ENCODE peak calls at places on chromosome 20, in nine cellular contexts. One of them, this sample, is unnamed.

GRCh38 chr20:49216991-49217578 is 2.1 kb upstream of the DDX27 start:
- DNase-seq in upper lobe of right lung: peak; percentile 95
- DNase-seq in uterus: peak; percentile 95
- DNase-seq in heart left ventricle: peak; percentile 95
- DNase-seq in ovary: peak; percentile 94
- DNase-seq in CD8-positive, alpha-beta T cell: peak; percentile 94
- DNase-seq in substantia nigra: peak; percentile 68
- DNase-seq in heart right ventricle: peak; percentile 95
- DNase-seq in dorsolateral prefrontal cortex: peak; percentile 86
- DNase-seq in this sample: peak; percentile 95

GRCh38 chr20:19935842-19936241 is 81.3 kb upstream of the NAA20 start:
- DNase-seq in substantia nigra: no peak
- DNase-seq in CD8-positive, alpha-beta T cell: no peak
- DNase-seq in dorsolateral prefrontal cortex: no peak
- DNase-seq in upper lobe of right lung: no peak
- DNase-seq in ovary: no peak
- DNase-seq in uterus: no peak
- DNase-seq in heart right ventricle: no peak
- DNase-seq in heart left ventricle: no peak
- DNase-seq in this sample: no peak

GRCh38 chr20:57012691-57013090 is 253.8 kb downstream of the BMP7 start:
- DNase-seq in substantia nigra: no peak
- DNase-seq in heart left ventricle: no peak
- DNase-seq in ovary: no peak
- DNase-seq in dorsolateral prefrontal cortex: no peak
- DNase-seq in CD8-positive, alpha-beta T cell: no peak
- DNase-seq in upper lobe of right lung: no peak
- DNase-seq in heart right ventricle: no peak
- DNase-seq in uterus: no peak
- DNase-seq in this sample: no peak

GRCh38 chr20:25574411-25574810 is 10.9 kb downstream of the NINL start:
- DNase-seq in heart left ventricle: no peak
- DNase-seq in CD8-positive, alpha-beta T cell: no peak
- DNase-seq in uterus: no peak
- DNase-seq in substantia nigra: no peak
- DNase-seq in ovary: no peak
- DNase-seq in dorsolateral prefrontal cortex: no peak
- DNase-seq in heart right ventricle: no peak
- DNase-seq in upper lobe of right lung: no peak
- DNase-seq in this sample: no peak

GRCh38 chr20:14568225-14568624 is 230.8 kb upstream of the FLRT3 start:
- DNase-seq in CD8-positive, alpha-beta T cell: no peak
- DNase-seq in uterus: no peak
- DNase-seq in heart right ventricle: no peak
- DNase-seq in ovary: no peak
- DNase-seq in substantia nigra: no peak
- DNase-seq in heart left ventricle: no peak
- DNase-seq in dorsolateral prefrontal cortex: no peak
- DNase-seq in upper lobe of right lung: no peak
- DNase-seq in this sample: no peak

GRCh38 chr20:38751360-38751976 is 3.2 kb downstream of the ACTR5 start:
- DNase-seq in substantia nigra: no peak
- DNase-seq in ovary: no peak
- DNase-seq in dorsolateral prefrontal cortex: no peak
- DNase-seq in uterus: no peak
- DNase-seq in heart right ventricle: no peak
- DNase-seq in upper lobe of right lung: no peak
- DNase-seq in CD8-positive, alpha-beta T cell: no peak
- DNase-seq in heart left ventricle: no peak
- DNase-seq in this sample: no peak

GRCh38 chr20:19300395-19300794 is 88.0 kb downstream of the SLC24A3 start:
- DNase-seq in ovary: no peak
- DNase-seq in substantia nigra: no peak
- DNase-seq in dorsolateral prefrontal cortex: no peak
- DNase-seq in heart left ventricle: no peak
- DNase-seq in upper lobe of right lung: no peak
- DNase-seq in uterus: no peak
- DNase-seq in CD8-positive, alpha-beta T cell: no peak
- DNase-seq in heart right ventricle: no peak
- DNase-seq in this sample: no peak

GRCh38 chr20:5024103-5024502 is 22.8 kb upstream of the SLC23A2 start:
- DNase-seq in heart left ventricle: no peak
- DNase-seq in CD8-positive, alpha-beta T cell: no peak
- DNase-seq in uterus: no peak
- DNase-seq in dorsolateral prefrontal cortex: no peak
- DNase-seq in substantia nigra: no peak
- DNase-seq in heart right ventricle: no peak
- DNase-seq in ovary: no peak
- DNase-seq in upper lobe of right lung: no peak
- DNase-seq in this sample: no peak

GRCh38 chr20:62025394-62025793 is 40.3 kb downstream of the TAF4 start:
- DNase-seq in substantia nigra: no peak
- DNase-seq in dorsolateral prefrontal cortex: no peak
- DNase-seq in uterus: no peak
- DNase-seq in heart right ventricle: no peak
- DNase-seq in upper lobe of right lung: no peak
- DNase-seq in CD8-positive, alpha-beta T cell: no peak
- DNase-seq in ovary: no peak
- DNase-seq in heart left ventricle: peak; percentile 8
- DNase-seq in this sample: no peak

GRCh38 chr20:46207031-46207549 is 89.0 kb downstream of the CD40 start:
- DNase-seq in upper lobe of right lung: no peak
- DNase-seq in dorsolateral prefrontal cortex: no peak
- DNase-seq in ovary: peak; percentile 72
- DNase-seq in substantia nigra: no peak
- DNase-seq in heart right ventricle: no peak
- DNase-seq in CD8-positive, alpha-beta T cell: no peak
- DNase-seq in uterus: no peak
- DNase-seq in heart left ventricle: no peak
- DNase-seq in this sample: peak; percentile 63

GRCh38 chr20:57473246-57474042 is 51.5 kb downstream of the CTCFL start:
- DNase-seq in heart right ventricle: no peak
- DNase-seq in dorsolateral prefrontal cortex: no peak
- DNase-seq in CD8-positive, alpha-beta T cell: no peak
- DNase-seq in ovary: peak; percentile 30
- DNase-seq in upper lobe of right lung: peak; percentile 76
- DNase-seq in uterus: no peak
- DNase-seq in substantia nigra: no peak
- DNase-seq in heart left ventricle: peak; percentile 65
- DNase-seq in this sample: no peak

GRCh38 chr20:2692036-2692885 is at the start of gene EBF4:
- DNase-seq in uterus: peak; percentile 68
- DNase-seq in ovary: peak; percentile 89
- DNase-seq in heart right ventricle: peak; percentile 44
- DNase-seq in upper lobe of right lung: no peak
- DNase-seq in dorsolateral prefrontal cortex: peak; percentile 46
- DNase-seq in CD8-positive, alpha-beta T cell: peak; percentile 10
- DNase-seq in substantia nigra: no peak
- DNase-seq in heart left ventricle: peak; percentile 74
- DNase-seq in this sample: peak; percentile 82

GRCh38 chr20:44464514-44464913 is 11.2 kb upstream of the TTPAL start:
- DNase-seq in CD8-positive, alpha-beta T cell: no peak
- DNase-seq in heart right ventricle: no peak
- DNase-seq in uterus: no peak
- DNase-seq in ovary: no peak
- DNase-seq in upper lobe of right lung: no peak
- DNase-seq in heart left ventricle: no peak
- DNase-seq in substantia nigra: no peak
- DNase-seq in dorsolateral prefrontal cortex: no peak
- DNase-seq in this sample: no peak

GRCh38 chr20:44461803-44462174 is 13.9 kb upstream of the TTPAL start:
- DNase-seq in upper lobe of right lung: no peak
- DNase-seq in uterus: no peak
- DNase-seq in CD8-positive, alpha-beta T cell: no peak
- DNase-seq in heart right ventricle: no peak
- DNase-seq in ovary: no peak
- DNase-seq in heart left ventricle: no peak
- DNase-seq in dorsolateral prefrontal cortex: no peak
- DNase-seq in substantia nigra: no peak
- DNase-seq in this sample: no peak

GRCh38 chr20:44463466-44463865 is 12.2 kb upstream of the TTPAL start:
- DNase-seq in ovary: no peak
- DNase-seq in CD8-positive, alpha-beta T cell: no peak
- DNase-seq in upper lobe of right lung: no peak
- DNase-seq in dorsolateral prefrontal cortex: no peak
- DNase-seq in heart right ventricle: no peak
- DNase-seq in heart left ventricle: no peak
- DNase-seq in uterus: no peak
- DNase-seq in substantia nigra: no peak
- DNase-seq in this sample: no peak

GRCh38 chr20:44461142-44461802 is 14.4 kb upstream of the TTPAL start:
- DNase-seq in upper lobe of right lung: no peak
- DNase-seq in heart left ventricle: no peak
- DNase-seq in CD8-positive, alpha-beta T cell: no peak
- DNase-seq in substantia nigra: no peak
- DNase-seq in dorsolateral prefrontal cortex: no peak
- DNase-seq in uterus: no peak
- DNase-seq in ovary: no peak
- DNase-seq in heart right ventricle: no peak
- DNase-seq in this sample: no peak

DNA sequence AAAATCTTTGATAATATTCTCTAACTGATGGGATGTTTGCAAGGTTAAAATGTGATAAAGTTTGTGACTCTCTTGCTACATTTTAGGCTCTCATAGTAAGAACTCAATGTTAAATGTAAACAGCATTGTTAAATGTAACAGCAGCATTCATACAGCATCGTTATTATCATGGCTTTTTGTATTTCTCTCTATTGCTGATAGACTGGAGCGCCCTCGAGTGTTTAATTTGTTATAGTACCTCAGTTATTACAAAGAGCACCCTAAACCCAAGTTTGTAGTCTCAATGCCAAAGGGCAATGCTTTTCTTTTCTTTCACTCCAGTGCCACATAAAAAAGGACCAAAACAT is 14.9 kb upstream of the TTPAL start:
- DNase-seq in ovary: no peak
- DNase-seq in heart left ventricle: no peak
- DNase-seq in dorsolateral prefrontal cortex: no peak
- DNase-seq in upper lobe of right lung: no peak
- DNase-seq in substantia nigra: no peak
- DNase-seq in CD8-positive, alpha-beta T cell: no peak
- DNase-seq in uterus: no peak
- DNase-seq in heart right ventricle: no peak
- DNase-seq in this sample: no peak
- H3K27ac ChIP-seq in ovary: no peak overlapping the region
- H3K27ac ChIP-seq in heart left ventricle: no peak overlapping the region
- H3K27ac ChIP-seq in dorsolateral prefrontal cortex: no peak overlapping the region
- H3K27ac ChIP-seq in upper lobe of right lung: no peak overlapping the region
- H3K27ac ChIP-seq in substantia nigra: no peak overlapping the region
- H3K27ac ChIP-seq in CD8-positive, alpha-beta T cell: no peak overlapping the region
- H3K27ac ChIP-seq in uterus: no peak overlapping the region
- H3K27ac ChIP-seq in heart right ventricle: no peak overlapping the region
- H3K27ac ChIP-seq in this sample: no peak overlapping the region

DNA sequence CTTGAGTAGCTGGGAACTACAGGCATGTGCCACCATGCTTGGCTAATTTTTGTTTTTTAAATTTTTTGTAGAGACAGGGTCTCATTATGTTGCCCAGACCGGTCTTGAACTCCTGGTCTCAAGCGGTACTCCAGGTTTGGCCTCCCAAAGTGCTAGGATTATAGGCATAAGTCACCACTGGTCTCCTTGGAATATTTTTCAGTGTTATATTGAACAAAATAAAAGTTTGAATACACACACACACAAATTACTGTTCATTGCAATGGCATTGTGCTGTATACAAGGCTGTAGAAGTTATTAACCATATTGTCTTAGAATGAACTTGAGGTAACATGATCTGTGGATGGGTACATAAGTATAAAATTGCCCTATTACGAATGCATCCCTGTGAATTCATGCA is 166.1 kb downstream of the BCAS1 start:
- DNase-seq in CD8-positive, alpha-beta T cell: no peak
- DNase-seq in heart left ventricle: no peak
- DNase-seq in upper lobe of right lung: no peak
- DNase-seq in heart right ventricle: no peak
- DNase-seq in uterus: no peak
- DNase-seq in ovary: no peak
- DNase-seq in dorsolateral prefrontal cortex: no peak
- DNase-seq in substantia nigra: no peak
- DNase-seq in this sample: no peak
- H3K27ac ChIP-seq in CD8-positive, alpha-beta T cell: no peak overlapping the region
- H3K27ac ChIP-seq in heart left ventricle: no peak overlapping the region
- H3K27ac ChIP-seq in upper lobe of right lung: no peak overlapping the region
- H3K27ac ChIP-seq in heart right ventricle: no peak overlapping the region
- H3K27ac ChIP-seq in uterus: no peak overlapping the region
- H3K27ac ChIP-seq in ovary: no peak overlapping the region
- H3K27ac ChIP-seq in dorsolateral prefrontal cortex: no peak overlapping the region
- H3K27ac ChIP-seq in substantia nigra: no peak overlapping the region
- H3K27ac ChIP-seq in this sample: no peak overlapping the region

GRCh38 chr20:35476288-35476687 is 20.9 kb downstream of the CEP250 start:
- DNase-seq in dorsolateral prefrontal cortex: no peak
- DNase-seq in heart right ventricle: no peak
- DNase-seq in heart left ventricle: no peak
- DNase-seq in CD8-positive, alpha-beta T cell: no peak
- DNase-seq in substantia nigra: no peak
- DNase-seq in upper lobe of right lung: no peak
- DNase-seq in uterus: no peak
- DNase-seq in ovary: no peak
- DNase-seq in this sample: no peak

GRCh38 chr20:35478804-35479472 is 23.5 kb downstream of the CEP250 start:
- DNase-seq in uterus: no peak
- DNase-seq in ovary: no peak
- DNase-seq in substantia nigra: no peak
- DNase-seq in heart left ventricle: no peak
- DNase-seq in CD8-positive, alpha-beta T cell: no peak
- DNase-seq in dorsolateral prefrontal cortex: no peak
- DNase-seq in upper lobe of right lung: no peak
- DNase-seq in heart right ventricle: no peak
- DNase-seq in this sample: no peak

GRCh38 chr20:35472209-35472608 is 16.8 kb downstream of the CEP250 start:
- DNase-seq in heart left ventricle: no peak
- DNase-seq in dorsolateral prefrontal cortex: no peak
- DNase-seq in uterus: no peak
- DNase-seq in ovary: no peak
- DNase-seq in heart right ventricle: no peak
- DNase-seq in substantia nigra: no peak
- DNase-seq in upper lobe of right lung: no peak
- DNase-seq in CD8-positive, alpha-beta T cell: no peak
- DNase-seq in this sample: no peak

GRCh38 chr20:35473684-35474083 is 18.3 kb downstream of the CEP250 start:
- DNase-seq in substantia nigra: no peak
- DNase-seq in upper lobe of right lung: no peak
- DNase-seq in ovary: no peak
- DNase-seq in uterus: no peak
- DNase-seq in heart left ventricle: no peak
- DNase-seq in heart right ventricle: no peak
- DNase-seq in CD8-positive, alpha-beta T cell: no peak
- DNase-seq in dorsolateral prefrontal cortex: no peak
- DNase-seq in this sample: no peak

GRCh38 chr20:35474504-35474903 is 19.1 kb downstream of the CEP250 start:
- DNase-seq in ovary: no peak
- DNase-seq in uterus: no peak
- DNase-seq in dorsolateral prefrontal cortex: no peak
- DNase-seq in substantia nigra: no peak
- DNase-seq in heart right ventricle: no peak
- DNase-seq in upper lobe of right lung: no peak
- DNase-seq in heart left ventricle: no peak
- DNase-seq in CD8-positive, alpha-beta T cell: no peak
- DNase-seq in this sample: no peak
- H3K27ac ChIP-seq in ovary: no peak overlapping the region
- H3K27ac ChIP-seq in uterus: no peak overlapping the region
- H3K27ac ChIP-seq in dorsolateral prefrontal cortex: no peak overlapping the region
- H3K27ac ChIP-seq in substantia nigra: no peak overlapping the region
- H3K27ac ChIP-seq in heart right ventricle: no peak overlapping the region
- H3K27ac ChIP-seq in upper lobe of right lung: no peak overlapping the region
- H3K27ac ChIP-seq in heart left ventricle: no peak overlapping the region
- H3K27ac ChIP-seq in CD8-positive, alpha-beta T cell: no peak overlapping the region
- H3K27ac ChIP-seq in this sample: no peak overlapping the region

GRCh38 chr20:33827109-33827508 is 16.0 kb downstream of the CHMP4B start:
- DNase-seq in upper lobe of right lung: no peak
- DNase-seq in ovary: no peak
- DNase-seq in uterus: no peak
- DNase-seq in heart left ventricle: no peak
- DNase-seq in CD8-positive, alpha-beta T cell: no peak
- DNase-seq in heart right ventricle: no peak
- DNase-seq in dorsolateral prefrontal cortex: no peak
- DNase-seq in substantia nigra: no peak
- DNase-seq in this sample: no peak
- H3K27ac ChIP-seq in upper lobe of right lung: no peak overlapping the region
- H3K27ac ChIP-seq in ovary: no peak overlapping the region
- H3K27ac ChIP-seq in uterus: no peak overlapping the region
- H3K27ac ChIP-seq in heart left ventricle: no peak overlapping the region
- H3K27ac ChIP-seq in CD8-positive, alpha-beta T cell: no peak overlapping the region
- H3K27ac ChIP-seq in heart right ventricle: no peak overlapping the region
- H3K27ac ChIP-seq in dorsolateral prefrontal cortex: no peak overlapping the region
- H3K27ac ChIP-seq in substantia nigra: no peak overlapping the region
- H3K27ac ChIP-seq in this sample: no peak overlapping the region

This sample was measured in right cardiac atrium.